ENCODE peak calls at places on chromosome 17, in four cellular contexts. U, R, N and K are unnamed samples.

GRCh38 chr17:44677136-44677535 is 12.4 kb downstream of the CCDC43 start:
- DNase-seq in U (no peak), R (no peak), N (no peak), K (no peak)

GRCh38 chr17:66375121-66375520 is 72.7 kb downstream of the PRKCA start:
- DNase-seq in U (no peak), R (no peak), N (no peak), K (no peak)

GRCh38 chr17:82740906-82741759 is 5.7 kb downstream of the FN3K start:
- DNase-seq in U (no peak), R (no peak), N (no peak), K (no peak)

GRCh38 chr17:2089021-2089422 is 34.1 kb downstream of the HIC1 start:
- DNase-seq in U (no peak), R (no peak), N (peak; percentile 21), K (no peak)

GRCh38 chr17:50452627-50453300 is 15.9 kb downstream of the CHAD start:
- DNase-seq in U (no peak), R (no peak), N (no peak), K (peak; percentile 82)

GRCh38 chr17:31627960-31628359 is 231.1 kb downstream of the COPRS start:
- DNase-seq in U (no peak), R (no peak), N (no peak), K (no peak)

GRCh38 chr17:43529977-43530302 is 16.2 kb downstream of the ETV4 start:
- DNase-seq in U (no peak), R (peak; percentile 18), N (peak; percentile 28), K (no peak)

GRCh38 chr17:8859029-8859803 is 8.3 kb downstream of the PIK3R6 start:
- DNase-seq in U (no peak), R (no peak), N (peak; percentile 11), K (no peak)

GRCh38 chr17:75459590-75460267 is 3.3 kb downstream of the TMEM94 start:
- DNase-seq in U (no peak), R (no peak), N (no peak), K (peak; percentile 63)

GRCh38 chr17:51056813-51057510 is 63.7 kb downstream of the SPAG9 start:
- DNase-seq in U (no peak), R (peak; percentile 22), N (peak; percentile 34), K (no peak)

DNA sequence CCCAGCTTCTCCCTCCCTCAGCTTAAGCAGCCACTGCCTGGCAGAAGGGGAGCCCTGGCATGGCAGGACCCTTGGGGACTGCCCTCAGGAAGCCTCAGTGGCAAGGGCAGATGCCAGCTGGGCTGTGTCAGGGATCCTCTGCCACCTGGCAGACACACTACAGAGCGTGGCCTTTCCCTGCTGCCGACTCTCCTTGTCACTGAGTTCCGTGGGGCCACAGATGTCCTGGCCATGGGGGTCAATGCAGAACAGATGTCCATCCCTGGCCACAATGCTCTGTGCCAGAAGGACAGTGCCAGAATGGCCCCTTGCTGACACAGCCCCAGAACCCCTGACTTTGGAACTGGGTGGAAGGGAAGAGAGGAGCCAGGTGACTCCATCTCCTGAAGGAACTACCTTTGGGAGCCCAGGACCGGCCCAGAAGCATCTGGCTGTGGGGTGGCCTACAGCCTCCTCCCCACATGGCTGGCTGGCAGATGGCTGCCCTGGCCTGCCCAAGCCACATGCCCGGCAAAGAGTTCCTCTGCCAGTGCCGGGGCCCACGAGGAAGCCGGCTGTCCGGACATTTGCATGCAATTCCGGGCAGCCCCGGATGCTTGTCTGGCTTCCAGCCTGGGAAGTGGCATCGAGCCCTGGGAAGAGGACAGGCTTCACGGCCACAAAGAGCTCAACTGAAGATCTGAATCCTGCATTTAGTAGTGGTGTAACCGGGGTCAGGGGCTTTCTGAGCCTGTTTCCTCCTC is 24.1 kb downstream of the NPTX1 start:
- DNase-seq in U (no peak), R (no peak), N (no peak), K (no peak)
- H3K27ac ChIP-seq in U (no peak overlapping the region), R (no peak overlapping the region), N (no peak overlapping the region), K (no peak overlapping the region)

GRCh38 chr17:77427471-77427991 is 286.8 kb downstream of the SEC14L1 start:
- DNase-seq in U (peak; percentile 95), R (peak; percentile 87), N (peak; percentile 47), K (peak; percentile 66)

GRCh38 chr17:77424585-77425344 is 284.0 kb downstream of the SEC14L1 start:
- DNase-seq in U (peak; percentile 98), R (peak; percentile 98), N (peak; percentile 49), K (peak; percentile 86)

GRCh38 chr17:77428020-77428781 is 287.4 kb downstream of the SEC14L1 start:
- DNase-seq in U (no peak), R (no peak), N (no peak), K (peak; percentile 35)

GRCh38 chr17:77426676-77427386 is 286.1 kb downstream of the SEC14L1 start:
- DNase-seq in U (no peak), R (no peak), N (no peak), K (no peak)

GRCh38 chr17:77425791-77426641 is 285.2 kb downstream of the SEC14L1 start:
- DNase-seq in U (peak; percentile 98), R (peak; percentile 48), N (peak; percentile 86), K (peak; percentile 76)
- TF ChIP-seq EP300 in U (no peak), R (no peak), N (no peak), K (no peak)

DNA sequence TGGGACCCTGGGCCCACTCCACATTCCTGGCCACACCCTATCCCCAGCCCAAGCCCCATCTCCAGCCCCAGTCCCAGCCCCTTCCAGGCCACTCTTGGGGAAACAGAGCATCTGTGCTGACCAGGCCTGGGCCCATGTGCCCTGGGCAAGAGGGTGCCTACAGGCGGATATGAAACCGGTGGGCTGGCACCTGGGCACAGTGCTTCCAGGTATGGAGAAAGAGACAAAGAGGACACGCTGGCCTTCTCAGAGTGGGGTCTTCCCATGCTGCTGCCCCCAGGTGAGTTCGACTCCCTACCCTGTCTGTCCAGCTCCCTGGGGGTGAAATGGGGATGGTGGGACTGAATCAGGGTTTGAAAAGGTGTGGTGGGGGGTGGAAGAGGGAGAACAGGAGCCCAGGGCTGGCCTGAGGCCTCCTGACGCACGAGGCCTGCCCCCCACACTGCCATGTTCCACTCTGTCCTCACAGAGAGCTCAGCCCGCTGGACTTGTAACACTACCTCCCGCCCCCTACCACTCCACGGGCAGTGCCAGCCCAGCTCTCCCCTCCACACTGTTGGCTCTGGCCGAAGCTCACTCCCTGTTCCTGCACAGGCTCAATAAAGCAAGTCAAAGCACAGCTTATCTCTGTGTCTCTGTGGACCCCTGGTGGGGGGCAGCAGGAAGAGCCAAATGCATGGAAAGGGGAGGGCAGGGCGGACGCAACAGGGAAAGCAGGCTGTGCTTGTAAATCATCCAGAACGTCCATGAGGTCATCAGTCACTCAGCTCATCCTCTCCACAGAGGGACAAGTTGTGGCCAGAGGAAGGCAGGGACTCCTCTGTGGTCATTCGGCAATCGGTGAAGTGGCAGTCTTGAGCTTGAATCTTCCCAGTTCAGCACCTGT is 71.1 kb upstream of the TMEM97 start:
- DNase-seq in U (no peak), R (no peak), N (no peak), K (no peak)
- H3K27ac ChIP-seq in U (no peak overlapping the region), R (no peak overlapping the region), N (no peak overlapping the region), K (no peak overlapping the region)

GRCh38 chr17:72682597-72682996 is 409.9 kb downstream of the SLC39A11 start:
- DNase-seq in U (no peak), R (no peak), N (no peak), K (no peak)
- TF ChIP-seq EP300 in U (no peak), R (no peak), N (peak; percentile 5), K (no peak)

GRCh38 chr17:6509295-6509771 is 47.0 kb downstream of the PITPNM3 start:
- DNase-seq in U (peak; percentile 55), R (no peak), N (peak; percentile 41), K (no peak)
- H3K27ac ChIP-seq in U (peak overlapping the region; percentile 82), R (no peak overlapping the region), N (no peak overlapping the region), K (no peak overlapping the region)

DNA sequence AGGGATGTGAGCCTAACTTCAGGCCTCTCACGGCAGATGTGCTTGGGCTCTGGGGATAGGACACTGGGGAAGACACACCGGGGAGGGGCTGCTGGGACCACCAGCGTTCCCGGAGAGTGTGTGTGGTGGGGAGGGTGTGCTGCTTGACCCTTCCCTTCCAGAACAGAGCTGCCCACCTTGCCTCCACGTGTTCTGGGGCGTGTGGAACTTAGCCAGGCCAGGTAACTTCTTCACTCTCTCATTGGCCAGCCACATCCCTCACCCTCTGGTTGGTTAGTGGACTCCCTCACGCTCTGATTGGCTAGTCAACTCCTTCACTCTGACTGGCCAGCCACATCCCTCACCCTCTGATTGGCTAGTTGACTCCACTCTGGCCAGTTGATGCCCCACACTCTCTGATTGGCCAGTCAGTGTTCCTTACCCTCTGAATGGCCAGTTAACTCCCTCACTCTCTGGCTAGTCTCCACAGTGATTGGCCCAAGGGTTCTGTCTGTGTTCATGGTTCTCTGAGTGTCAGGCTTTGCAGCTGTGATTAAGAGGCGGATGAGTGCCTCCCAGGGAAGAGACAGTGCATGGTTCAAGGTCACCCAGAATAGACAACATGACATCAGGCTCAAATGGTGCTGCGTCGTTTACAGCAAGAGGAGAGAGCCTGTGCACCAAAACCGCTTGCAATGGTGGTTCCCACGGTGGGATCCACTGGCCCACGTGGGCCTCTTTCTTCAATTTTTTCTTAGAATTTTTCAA is 10.0 kb downstream of the TMEM235 start:
- DNase-seq in U (no peak), R (no peak), N (peak; percentile 95), K (no peak)
- TF ChIP-seq EP300 in U (no peak), R (no peak), N (no peak), K (no peak)

DNA sequence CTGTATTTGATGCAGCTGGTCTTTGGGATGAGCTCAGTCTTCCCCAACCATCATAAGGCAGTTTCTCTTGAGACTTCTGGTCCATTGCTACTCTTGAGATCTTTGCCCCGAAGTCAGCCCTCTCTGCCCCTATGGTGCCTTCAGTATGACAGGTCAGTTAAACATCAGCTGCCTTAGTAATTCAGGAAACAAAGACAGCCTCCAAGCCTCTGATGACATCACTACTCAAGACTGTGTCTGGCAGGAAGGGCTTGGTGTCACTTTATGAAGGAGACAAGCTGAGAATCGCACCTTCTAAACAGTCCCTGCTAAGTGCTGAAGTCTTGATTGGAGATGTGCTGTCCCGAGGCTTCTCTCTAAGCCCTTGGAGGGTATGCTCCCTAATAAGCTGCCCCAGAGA is 104.9 kb upstream of the TBX2 start:
- DNase-seq in U (no peak), R (no peak), N (no peak), K (no peak)
- H3K27ac ChIP-seq in U (no peak overlapping the region), R (no peak overlapping the region), N (no peak overlapping the region), K (no peak overlapping the region)

GRCh38 chr17:69729937-69730336 is 315.4 kb downstream of the MAP2K6 start:
- DNase-seq in U (no peak), R (no peak), N (no peak), K (no peak)

GRCh38 chr17:69725125-69725524 is 310.6 kb downstream of the MAP2K6 start:
- DNase-seq in U (no peak), R (no peak), N (no peak), K (no peak)

GRCh38 chr17:69733171-69734014 is 318.9 kb downstream of the MAP2K6 start:
- DNase-seq in U (no peak), R (no peak), N (no peak), K (no peak)

GRCh38 chr17:69732272-69732671 is 317.8 kb downstream of the MAP2K6 start:
- DNase-seq in U (no peak), R (no peak), N (no peak), K (no peak)

DNA sequence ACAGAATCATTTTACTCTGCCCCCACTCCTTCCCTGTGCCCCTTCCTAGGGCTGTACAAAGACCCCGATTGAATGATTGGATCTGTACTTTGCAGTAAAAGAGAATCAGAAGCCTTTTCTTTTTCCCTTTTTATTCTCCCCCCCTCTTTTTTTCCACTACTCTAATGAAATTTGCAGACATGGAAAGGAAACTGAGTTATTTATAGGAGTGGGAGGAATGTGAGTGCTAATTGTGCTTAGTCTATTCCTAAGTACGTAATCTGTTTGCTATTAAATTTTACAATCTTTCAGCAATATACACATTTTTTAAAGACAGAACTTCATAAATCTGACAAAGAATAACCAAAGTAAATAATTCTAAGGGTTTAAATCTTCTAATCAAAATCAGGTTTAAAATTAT is 314.3 kb downstream of the MAP2K6 start:
- DNase-seq in U (no peak), R (no peak), N (no peak), K (no peak)
- TF ChIP-seq EP300 in U (no peak), R (no peak), N (no peak), K (no peak)